ENCODE peak calls at places on chromosomes 2 and 18, in eight cellular contexts. C is kidney, W is DMS153, T is progenitor cell of endocrine pancreas, F is GM18507, P is left lobe of liver, G is neural progenitor cell, I is cerebellar cortex. L is an unnamed sample.

GRCh38 chr2:20027260-20027677 is 14.8 kb upstream of the MATN3 start:
- DNase-seq in C (no peak), W (no peak), T (no peak), F (no peak), P (no peak), G (no peak), I (no peak), L (no peak)

GRCh38 chr18:37251679-37252078 is 313.9 kb downstream of the CELF4 start:
- DNase-seq in C (no peak), W (no peak), T (no peak), F (no peak), P (no peak), G (no peak), I (no peak), L (no peak)

GRCh38 chr2:189147989-189148388 is 31.6 kb downstream of the COL5A2 start:
- DNase-seq in C (no peak), W (no peak), T (no peak), F (no peak), P (no peak), G (no peak), I (no peak), L (no peak)

GRCh38 chr18:61743775-61744531 is 148.9 kb downstream of the RNF152 start:
- DNase-seq in C (no peak), W (no peak), T (no peak), F (no peak), P (no peak), G (no peak), I (no peak), L (no peak)

GRCh38 chr2:35168351-35168750 is 1187.2 kb upstream of the CRIM1 start:
- DNase-seq in C (no peak), W (no peak), T (no peak), F (no peak), P (no peak), G (no peak), I (no peak), L (no peak)

GRCh38 chr2:164625378-164625971 is 4.2 kb upstream of the GRB14 start:
- DNase-seq in C (no peak), W (no peak), T (no peak), F (no peak), P (no peak), G (no peak), I (no peak), L (no peak)

GRCh38 chr18:34871435-34871834 is 161.3 kb downstream of the DTNA start:
- DNase-seq in C (no peak), W (no peak), T (no peak), F (no peak), P (no peak), G (no peak), I (no peak), L (no peak)

GRCh38 chr2:215392164-215392563 is 43.7 kb downstream of the FN1 start:
- DNase-seq in C (no peak), W (no peak), T (no peak), F (no peak), P (no peak), G (no peak), I (no peak), L (no peak)

GRCh38 chr2:242029422-242030225 is 160.1 kb downstream of the RTP5 start:
- DNase-seq in C (no peak), W (no peak), T (peak; percentile 3), F (no peak), P (peak; percentile 49), G (no peak), I (no peak), L (no peak)